ENCODE peak calls at places on chromosomes 7 and 10, in six cellular contexts. One of them, this sample, is unnamed.

GRCh38 chr7:151094675-151095074 is 8.4 kb downstream of the AGAP3 start:
- DNase-seq in body of pancreas: no peak
- DNase-seq in uterus: no peak
- DNase-seq in neural progenitor cell: no peak
- DNase-seq in caudate nucleus: no peak
- DNase-seq in astrocyte: no peak
- DNase-seq in this sample: no peak

GRCh38 chr7:29843106-29843505 is 36.8 kb downstream of the WIPF3 start:
- DNase-seq in neural progenitor cell: peak
- DNase-seq in caudate nucleus: no peak
- DNase-seq in body of pancreas: no peak
- DNase-seq in astrocyte: no peak
- DNase-seq in uterus: no peak
- DNase-seq in this sample: no peak

GRCh38 chr10:47137311-47137851 is 162.6 kb upstream of the GDF10 start:
- DNase-seq in neural progenitor cell: no peak
- DNase-seq in uterus: no peak
- DNase-seq in body of pancreas: no peak
- DNase-seq in caudate nucleus: no peak
- DNase-seq in astrocyte: peak
- DNase-seq in this sample: no peak

GRCh38 chr10:117398014-117398413 is 22.8 kb upstream of the PDZD8 start:
- DNase-seq in neural progenitor cell: no peak
- DNase-seq in caudate nucleus: no peak
- DNase-seq in body of pancreas: no peak
- DNase-seq in astrocyte: no peak
- DNase-seq in uterus: no peak
- DNase-seq in this sample: no peak

GRCh38 chr7:116706668-116707126 is 34.7 kb downstream of the MET start:
- DNase-seq in astrocyte: peak
- DNase-seq in uterus: no peak
- DNase-seq in caudate nucleus: no peak
- DNase-seq in neural progenitor cell: no peak
- DNase-seq in body of pancreas: no peak
- DNase-seq in this sample: peak

GRCh38 chr7:138907849-138908248 is 73.3 kb downstream of the KIAA1549 start:
- DNase-seq in uterus: no peak
- DNase-seq in astrocyte: no peak
- DNase-seq in neural progenitor cell: no peak
- DNase-seq in body of pancreas: no peak
- DNase-seq in caudate nucleus: no peak
- DNase-seq in this sample: no peak

GRCh38 chr10:132143162-132143561 is 43.6 kb upstream of the DPYSL4 start:
- DNase-seq in caudate nucleus: no peak
- DNase-seq in neural progenitor cell: peak
- DNase-seq in body of pancreas: peak
- DNase-seq in uterus: no peak
- DNase-seq in astrocyte: no peak
- DNase-seq in this sample: no peak

GRCh38 chr10:75400769-75401568 is 595 bp downstream of the ZNF503 start:
- DNase-seq in neural progenitor cell: peak
- DNase-seq in body of pancreas: peak
- DNase-seq in astrocyte: no peak
- DNase-seq in uterus: peak
- DNase-seq in caudate nucleus: no peak
- DNase-seq in this sample: peak

GRCh38 chr10:8600192-8600591 is 545.7 kb downstream of the GATA3 start:
- DNase-seq in neural progenitor cell: no peak
- DNase-seq in body of pancreas: no peak
- DNase-seq in uterus: no peak
- DNase-seq in astrocyte: peak
- DNase-seq in caudate nucleus: no peak
- DNase-seq in this sample: no peak

GRCh38 chr7:36075561-36075960 is 77.5 kb upstream of the EEPD1 start:
- DNase-seq in caudate nucleus: no peak
- DNase-seq in neural progenitor cell: peak
- DNase-seq in astrocyte: no peak
- DNase-seq in uterus: no peak
- DNase-seq in body of pancreas: no peak
- DNase-seq in this sample: no peak

GRCh38 chr7:118944271-118944670 is 719.8 kb downstream of the ANKRD7 start:
- DNase-seq in neural progenitor cell: no peak
- DNase-seq in astrocyte: no peak
- DNase-seq in caudate nucleus: no peak
- DNase-seq in uterus: no peak
- DNase-seq in body of pancreas: no peak
- DNase-seq in this sample: no peak

GRCh38 chr7:108459922-108460551 is 3.8 kb upstream of the NRCAM start:
- DNase-seq in uterus: no peak
- DNase-seq in caudate nucleus: peak
- DNase-seq in neural progenitor cell: peak
- DNase-seq in astrocyte: peak
- DNase-seq in body of pancreas: peak
- DNase-seq in this sample: peak

GRCh38 chr10:3570330-3570729 is 214.7 kb downstream of the KLF6 start:
- DNase-seq in astrocyte: no peak
- DNase-seq in neural progenitor cell: no peak
- DNase-seq in uterus: no peak
- DNase-seq in caudate nucleus: no peak
- DNase-seq in body of pancreas: no peak
- DNase-seq in this sample: no peak

GRCh38 chr7:3321206-3321605 is 20.2 kb downstream of the SDK1 start:
- DNase-seq in neural progenitor cell: no peak
- DNase-seq in uterus: no peak
- DNase-seq in body of pancreas: no peak
- DNase-seq in astrocyte: no peak
- DNase-seq in caudate nucleus: no peak
- DNase-seq in this sample: no peak

GRCh38 chr10:123912466-123913201 is 21.0 kb upstream of the CPXM2 start:
- DNase-seq in body of pancreas: no peak
- DNase-seq in uterus: no peak
- DNase-seq in neural progenitor cell: no peak
- DNase-seq in caudate nucleus: no peak
- DNase-seq in astrocyte: no peak
- DNase-seq in this sample: peak

GRCh38 chr10:44860811-44861751 is 50.1 kb upstream of the TMEM72 start:
- DNase-seq in body of pancreas: no peak
- DNase-seq in neural progenitor cell: no peak
- DNase-seq in uterus: peak
- DNase-seq in astrocyte: peak
- DNase-seq in caudate nucleus: no peak
- DNase-seq in this sample: no peak

GRCh38 chr10:43409385-43410109 is 561 bp upstream of the HNRNPF start:
- DNase-seq in body of pancreas: peak
- DNase-seq in uterus: no peak
- DNase-seq in neural progenitor cell: no peak
- DNase-seq in astrocyte: no peak
- DNase-seq in caudate nucleus: no peak
- DNase-seq in this sample: no peak

GRCh38 chr10:77643795-77644468 is 6.3 kb upstream of the KCNMA1 start:
- DNase-seq in caudate nucleus: no peak
- DNase-seq in uterus: peak
- DNase-seq in body of pancreas: peak
- DNase-seq in neural progenitor cell: peak
- DNase-seq in astrocyte: peak
- DNase-seq in this sample: peak

GRCh38 chr7:156503195-156503594 is 137.4 kb upstream of the RNF32 start:
- DNase-seq in astrocyte: no peak
- DNase-seq in uterus: no peak
- DNase-seq in neural progenitor cell: peak
- DNase-seq in body of pancreas: no peak
- DNase-seq in caudate nucleus: no peak
- DNase-seq in this sample: no peak

GRCh38 chr10:96618648-96619047 is 31.8 kb upstream of the TM9SF3 start:
- DNase-seq in body of pancreas: peak
- DNase-seq in caudate nucleus: peak
- DNase-seq in uterus: no peak
- DNase-seq in astrocyte: no peak
- DNase-seq in neural progenitor cell: no peak
- DNase-seq in this sample: peak
- H3K27ac ChIP-seq in body of pancreas: peak
- H3K27ac ChIP-seq in caudate nucleus: no peak
- H3K27ac ChIP-seq in uterus: peak
- H3K27ac ChIP-seq in astrocyte: no peak
- H3K27ac ChIP-seq in neural progenitor cell: no peak
- H3K27ac ChIP-seq in this sample: peak

GRCh38 chr10:125060851-125061556 is 99.4 kb downstream of the CTBP2 start:
- DNase-seq in body of pancreas: peak
- DNase-seq in uterus: peak
- DNase-seq in neural progenitor cell: peak
- DNase-seq in caudate nucleus: peak
- DNase-seq in astrocyte: peak
- DNase-seq in this sample: peak

GRCh38 chr10:125061557-125062243 is 98.7 kb downstream of the CTBP2 start:
- DNase-seq in body of pancreas: no peak
- DNase-seq in uterus: no peak
- DNase-seq in neural progenitor cell: no peak
- DNase-seq in astrocyte: no peak
- DNase-seq in caudate nucleus: no peak
- DNase-seq in this sample: no peak

GRCh38 chr10:125060486-125060850 is 99.9 kb downstream of the CTBP2 start:
- DNase-seq in uterus: peak
- DNase-seq in caudate nucleus: peak
- DNase-seq in body of pancreas: no peak
- DNase-seq in neural progenitor cell: peak
- DNase-seq in astrocyte: peak
- DNase-seq in this sample: peak

GRCh38 chr10:125063256-125063945 is 97.0 kb downstream of the CTBP2 start:
- DNase-seq in body of pancreas: no peak
- DNase-seq in uterus: peak
- DNase-seq in astrocyte: no peak
- DNase-seq in caudate nucleus: no peak
- DNase-seq in neural progenitor cell: no peak
- DNase-seq in this sample: no peak

GRCh38 chr10:125062244-125063208 is 97.8 kb downstream of the CTBP2 start:
- DNase-seq in uterus: no peak
- DNase-seq in body of pancreas: no peak
- DNase-seq in astrocyte: no peak
- DNase-seq in caudate nucleus: no peak
- DNase-seq in neural progenitor cell: no peak
- DNase-seq in this sample: no peak
- H3K27ac ChIP-seq in uterus: peak
- H3K27ac ChIP-seq in body of pancreas: peak
- H3K27ac ChIP-seq in astrocyte: peak
- H3K27ac ChIP-seq in caudate nucleus: peak
- H3K27ac ChIP-seq in neural progenitor cell: no peak
- H3K27ac ChIP-seq in this sample: peak

DNA sequence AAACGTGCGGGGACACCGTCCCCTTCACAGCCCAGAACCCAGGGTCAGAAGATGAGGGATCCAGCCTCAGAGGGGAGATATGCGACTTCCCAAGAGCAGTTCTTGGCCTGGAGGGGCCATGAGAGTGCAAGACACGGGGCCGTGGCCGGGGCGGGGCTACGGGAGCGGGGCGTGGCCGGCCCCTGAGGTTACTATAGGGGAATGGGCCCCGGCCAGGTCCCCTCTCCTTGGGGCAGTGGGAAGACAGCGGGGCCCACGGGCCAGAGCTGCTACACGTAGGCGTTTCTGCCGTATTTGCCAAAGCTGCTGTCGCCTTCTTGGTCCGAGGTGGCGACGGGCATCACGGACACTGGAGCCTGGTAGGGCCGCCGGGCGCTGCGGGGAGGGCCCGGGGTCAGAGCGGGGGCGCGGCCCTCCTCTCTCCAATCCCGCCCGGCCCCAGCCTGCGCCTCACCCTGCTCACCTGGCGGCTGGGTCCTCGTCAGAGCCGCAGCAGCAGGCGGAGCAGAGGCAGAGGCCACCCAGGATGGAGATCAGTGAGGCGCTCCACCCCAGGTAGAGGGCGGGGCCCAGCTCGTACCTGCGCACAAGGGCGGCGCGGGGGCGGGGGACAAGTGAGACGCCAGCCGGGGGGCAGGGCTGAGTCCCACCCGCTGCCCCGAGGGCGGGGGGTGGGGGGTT is 5.3 kb downstream of the CLDN15 start:
- DNase-seq in neural progenitor cell: peak
- DNase-seq in body of pancreas: peak
- DNase-seq in uterus: no peak
- DNase-seq in astrocyte: no peak
- DNase-seq in caudate nucleus: peak
- DNase-seq in this sample: peak
- H3K27ac ChIP-seq in neural progenitor cell: no peak
- H3K27ac ChIP-seq in body of pancreas: peak
- H3K27ac ChIP-seq in uterus: no peak
- H3K27ac ChIP-seq in astrocyte: no peak
- H3K27ac ChIP-seq in caudate nucleus: no peak
- H3K27ac ChIP-seq in this sample: peak

DNA sequence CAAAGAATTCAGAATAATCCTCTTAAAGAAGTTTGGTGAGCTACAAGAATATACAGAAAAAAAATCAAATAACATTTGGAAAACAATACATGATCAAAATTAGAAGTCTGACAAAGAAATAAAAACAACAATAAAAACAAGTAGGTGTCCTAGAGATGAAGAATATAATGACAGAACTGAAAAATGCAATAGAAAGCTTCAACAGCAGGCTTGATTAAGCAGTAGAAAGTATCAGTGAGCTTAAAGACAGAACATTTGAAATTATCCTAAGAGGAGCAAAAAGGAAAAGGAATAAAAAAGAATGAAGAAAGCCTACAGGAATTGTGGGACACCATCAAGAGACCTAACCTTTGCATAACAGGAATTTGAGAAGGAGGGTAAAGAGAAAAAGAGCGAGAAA is 238.8 kb downstream of the ZEB1 start:
- DNase-seq in astrocyte: no peak
- DNase-seq in neural progenitor cell: no peak
- DNase-seq in caudate nucleus: no peak
- DNase-seq in uterus: no peak
- DNase-seq in body of pancreas: no peak
- DNase-seq in this sample: no peak
- H3K27ac ChIP-seq in astrocyte: no peak
- H3K27ac ChIP-seq in neural progenitor cell: no peak
- H3K27ac ChIP-seq in caudate nucleus: no peak
- H3K27ac ChIP-seq in uterus: no peak
- H3K27ac ChIP-seq in body of pancreas: no peak
- H3K27ac ChIP-seq in this sample: no peak

GRCh38 chr7:32676249-32676941 is 181.1 kb downstream of the AVL9 start:
- DNase-seq in astrocyte: no peak
- DNase-seq in caudate nucleus: no peak
- DNase-seq in uterus: no peak
- DNase-seq in body of pancreas: no peak
- DNase-seq in neural progenitor cell: no peak
- DNase-seq in this sample: no peak

GRCh38 chr7:32679192-32679591 is 183.9 kb downstream of the AVL9 start:
- DNase-seq in body of pancreas: no peak
- DNase-seq in uterus: no peak
- DNase-seq in caudate nucleus: no peak
- DNase-seq in astrocyte: no peak
- DNase-seq in neural progenitor cell: no peak
- DNase-seq in this sample: no peak

GRCh38 chr7:32680259-32681173 is 185.2 kb downstream of the AVL9 start:
- DNase-seq in astrocyte: peak
- DNase-seq in neural progenitor cell: no peak
- DNase-seq in caudate nucleus: no peak
- DNase-seq in uterus: no peak
- DNase-seq in body of pancreas: no peak
- DNase-seq in this sample: no peak

GRCh38 chr7:32681174-32681518 is 185.9 kb downstream of the AVL9 start:
- DNase-seq in astrocyte: no peak
- DNase-seq in neural progenitor cell: no peak
- DNase-seq in uterus: no peak
- DNase-seq in body of pancreas: no peak
- DNase-seq in caudate nucleus: no peak
- DNase-seq in this sample: no peak

GRCh38 chr7:32677593-32677992 is 182.3 kb downstream of the AVL9 start:
- DNase-seq in astrocyte: no peak
- DNase-seq in neural progenitor cell: no peak
- DNase-seq in body of pancreas: no peak
- DNase-seq in caudate nucleus: no peak
- DNase-seq in uterus: no peak
- DNase-seq in this sample: no peak
- H3K27ac ChIP-seq in astrocyte: no peak
- H3K27ac ChIP-seq in neural progenitor cell: no peak
- H3K27ac ChIP-seq in body of pancreas: no peak
- H3K27ac ChIP-seq in caudate nucleus: no peak
- H3K27ac ChIP-seq in uterus: no peak
- H3K27ac ChIP-seq in this sample: no peak